ENCODE peak calls at places on chromosomes 11 and 22, in four cellular contexts. One of them, this sample, is unnamed. For H3K9me3, the result is how much of the 10 kb centered on the place peaks cover.

GRCh38 chr11:1567052-1567720 is 4.9 kb downstream of the DUSP8 start:
- DNase-seq in Caco-2: no peak
- DNase-seq in colonic mucosa: peak
- DNase-seq in pancreas: peak
- DNase-seq in this sample: no peak

GRCh38 chr11:128208329-128209220 is 378.8 kb downstream of the ETS1 start:
- DNase-seq in colonic mucosa: no peak
- DNase-seq in Caco-2: no peak
- DNase-seq in pancreas: no peak
- DNase-seq in this sample: no peak

GRCh38 chr22:26541167-26541819 is 29.0 kb upstream of the TFIP11 start:
- DNase-seq in pancreas: peak
- DNase-seq in Caco-2: no peak
- DNase-seq in colonic mucosa: no peak
- DNase-seq in this sample: no peak

GRCh38 chr11:74672956-74673895 is 58.0 kb downstream of the CHRDL2 start:
- DNase-seq in Caco-2: no peak
- DNase-seq in pancreas: peak
- DNase-seq in colonic mucosa: peak
- DNase-seq in this sample: no peak

GRCh38 chr11:96267490-96268010 is 75.4 kb downstream of the MAML2 start:
- DNase-seq in Caco-2: no peak
- DNase-seq in pancreas: no peak
- DNase-seq in colonic mucosa: no peak
- DNase-seq in this sample: no peak

GRCh38 chr11:91115116-91115515 is 892.3 kb upstream of the CHORDC1 start:
- DNase-seq in pancreas: no peak
- DNase-seq in Caco-2: no peak
- DNase-seq in colonic mucosa: no peak
- DNase-seq in this sample: no peak

GRCh38 chr22:34878996-34879395 is 187.0 kb upstream of the ISX start:
- DNase-seq in colonic mucosa: no peak
- DNase-seq in pancreas: no peak
- DNase-seq in Caco-2: no peak
- DNase-seq in this sample: no peak

GRCh38 chr11:61509058-61510029 is 795 bp downstream of the LRRC10B start:
- DNase-seq in pancreas: peak
- DNase-seq in colonic mucosa: peak
- DNase-seq in Caco-2: peak
- DNase-seq in this sample: peak

GRCh38 chr11:104041792-104042191 is 5.4 kb downstream of the DDI1 start:
- DNase-seq in pancreas: no peak
- DNase-seq in colonic mucosa: no peak
- DNase-seq in Caco-2: no peak
- DNase-seq in this sample: no peak

GRCh38 chr11:68763181-68763721 is 11.9 kb upstream of the TESMIN start:
- DNase-seq in colonic mucosa: no peak
- DNase-seq in Caco-2: peak
- DNase-seq in pancreas: no peak
- DNase-seq in this sample: no peak

GRCh38 chr11:96242191-96242845 is 100.7 kb downstream of the MAML2 start:
- DNase-seq in colonic mucosa: no peak
- DNase-seq in Caco-2: no peak
- DNase-seq in pancreas: no peak
- DNase-seq in this sample: no peak

GRCh38 chr22:43948836-43949235 is 6.4 kb upstream of the SAMM50 start:
- DNase-seq in pancreas: no peak
- DNase-seq in Caco-2: no peak
- DNase-seq in colonic mucosa: no peak
- DNase-seq in this sample: no peak

GRCh38 chr11:2804701-2805387 is 80.7 kb downstream of the CDKN1C start:
- DNase-seq in pancreas: peak
- DNase-seq in colonic mucosa: peak
- DNase-seq in Caco-2: no peak
- DNase-seq in this sample: no peak

GRCh38 chr22:47458348-47458747 is 695.9 kb downstream of the TBC1D22A start:
- DNase-seq in colonic mucosa: peak
- DNase-seq in pancreas: no peak
- DNase-seq in Caco-2: no peak
- DNase-seq in this sample: no peak

GRCh38 chr11:45881708-45882368 is 3.6 kb upstream of the MAPK8IP1 start:
- DNase-seq in pancreas: no peak
- DNase-seq in Caco-2: no peak
- DNase-seq in colonic mucosa: no peak
- DNase-seq in this sample: no peak

GRCh38 chr11:30458541-30458940 is 127.6 kb downstream of the MPPED2 start:
- DNase-seq in pancreas: no peak
- DNase-seq in Caco-2: no peak
- DNase-seq in colonic mucosa: no peak
- DNase-seq in this sample: no peak

GRCh38 chr11:721913-722811 is 16.1 kb downstream of the EPS8L2 start:
- DNase-seq in pancreas: peak
- DNase-seq in colonic mucosa: peak
- DNase-seq in Caco-2: no peak
- DNase-seq in this sample: peak

GRCh38 chr11:106668147-106668546 is 350.1 kb downstream of the GUCY1A2 start:
- DNase-seq in colonic mucosa: no peak
- DNase-seq in Caco-2: no peak
- DNase-seq in pancreas: no peak
- DNase-seq in this sample: no peak

GRCh38 chr11:65431452-65432132 is 9.0 kb downstream of the NEAT1 start:
- DNase-seq in Caco-2: no peak
- DNase-seq in pancreas: no peak
- DNase-seq in colonic mucosa: no peak
- DNase-seq in this sample: peak

GRCh38 chr11:72423840-72424239 is 10.5 kb downstream of the CLPB start:
- DNase-seq in Caco-2: no peak
- DNase-seq in pancreas: no peak
- DNase-seq in colonic mucosa: no peak
- DNase-seq in this sample: no peak

GRCh38 chr11:3808846-3809623 is 675 bp downstream of the PGAP2 start:
- DNase-seq in Caco-2: peak
- DNase-seq in pancreas: no peak
- DNase-seq in colonic mucosa: peak
- DNase-seq in this sample: peak

GRCh38 chr11:86934263-86934932 is 20.8 kb downstream of the FZD4 start:
- DNase-seq in pancreas: no peak
- DNase-seq in colonic mucosa: no peak
- DNase-seq in Caco-2: no peak
- DNase-seq in this sample: no peak
- H3K9me3 ChIP-seq in pancreas: under half
- H3K9me3 ChIP-seq in colonic mucosa: under half
- H3K9me3 ChIP-seq in Caco-2: under half
- H3K9me3 ChIP-seq in this sample: under half

DNA sequence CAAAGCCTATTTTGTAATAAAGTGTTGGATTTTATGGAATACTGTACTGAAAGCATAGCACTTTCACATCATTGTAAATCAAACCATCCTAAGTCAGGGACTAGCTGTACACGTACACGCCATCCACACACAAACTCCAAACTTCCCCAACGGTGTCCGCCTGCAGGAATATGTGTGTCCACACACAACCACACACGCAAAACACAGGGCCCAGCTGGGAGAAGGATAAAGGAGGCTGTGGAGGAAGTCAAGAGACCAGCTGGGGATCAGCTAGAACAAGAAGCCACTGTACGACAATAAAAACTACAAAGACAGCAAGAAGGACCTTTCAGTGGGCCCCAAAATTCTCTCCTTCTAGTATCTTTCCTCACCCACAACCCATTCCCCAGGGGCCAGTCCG is 1.6 kb downstream of the TRIM29 start:
- DNase-seq in pancreas: no peak
- DNase-seq in Caco-2: no peak
- DNase-seq in colonic mucosa: peak
- DNase-seq in this sample: no peak
- H3K4me3 ChIP-seq in pancreas: no peak
- H3K4me3 ChIP-seq in Caco-2: no peak
- H3K4me3 ChIP-seq in colonic mucosa: no peak
- H3K4me3 ChIP-seq in this sample: no peak

DNA sequence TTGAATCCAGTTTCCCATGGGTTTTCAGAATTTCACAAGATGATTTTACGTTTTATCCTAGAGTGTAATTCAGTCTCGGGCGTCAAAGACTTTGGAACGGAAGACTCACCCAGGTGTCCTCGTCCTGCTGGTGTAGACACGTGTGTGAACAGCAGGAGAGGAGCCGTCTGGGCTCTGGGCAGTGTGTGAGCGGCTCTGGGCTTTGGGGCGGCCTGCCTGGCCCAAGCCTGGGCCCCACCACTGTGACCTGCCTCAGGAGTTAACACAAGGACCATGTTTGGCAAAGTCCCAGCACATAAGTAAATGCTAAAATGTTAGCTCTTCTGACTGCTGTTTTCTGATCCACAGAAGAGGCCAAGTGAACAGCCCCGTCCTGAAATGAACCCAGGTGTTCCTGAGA is 1093.3 kb downstream of the BRD1 start:
- DNase-seq in pancreas: no peak
- DNase-seq in colonic mucosa: no peak
- DNase-seq in Caco-2: no peak
- DNase-seq in this sample: no peak
- H3K9me3 ChIP-seq in pancreas: under half
- H3K9me3 ChIP-seq in colonic mucosa: under half
- H3K9me3 ChIP-seq in Caco-2: under half
- H3K9me3 ChIP-seq in this sample: under half

GRCh38 chr11:108224366-108224765 is 1.5 kb downstream of the ATM start:
- DNase-seq in colonic mucosa: no peak
- DNase-seq in Caco-2: no peak
- DNase-seq in pancreas: no peak
- DNase-seq in this sample: peak
- H3K4me3 ChIP-seq in colonic mucosa: no peak
- H3K4me3 ChIP-seq in Caco-2: peak
- H3K4me3 ChIP-seq in pancreas: no peak
- H3K4me3 ChIP-seq in this sample: peak